ENCODE peak calls at places on chromosome 1, in four cellular contexts. Q is right lobe of liver, C is tibial artery, M is pancreas. F is an unnamed sample. For H3K4me1 and H3K9me3, the result is how much of the 10 kb centered on the place peaks cover.

GRCh38 chr1:116857092-116857491 is 52.6 kb upstream of the PTGFRN start:
- DNase-seq in Q (no peak), C (no peak), M (no peak), F (no peak)

GRCh38 chr1:37486680-37487618 is 12.6 kb downstream of the ZC3H12A start:
- DNase-seq in Q (peak), C (peak), M (peak), F (peak)

GRCh38 chr1:92481598-92482403 is 4.9 kb downstream of the GFI1 start:
- DNase-seq in Q (no peak), C (no peak), M (no peak), F (no peak)

GRCh38 chr1:64471724-64472276 is 1.9 kb downstream of the CACHD1 start:
- DNase-seq in Q (no peak), C (no peak), M (no peak), F (no peak)

GRCh38 chr1:169312084-169312954 is 55.3 kb downstream of the NME7 start:
- DNase-seq in Q (no peak), C (no peak), M (no peak), F (no peak)

GRCh38 chr1:38539931-38540330 is 319.6 kb downstream of the RRAGC start:
- DNase-seq in Q (no peak), C (no peak), M (no peak), F (no peak)

GRCh38 chr1:183987593-183988318 is 49.8 kb downstream of the COLGALT2 start:
- DNase-seq in Q (no peak), C (no peak), M (no peak), F (no peak)

GRCh38 chr1:20847619-20848080 is 60.5 kb upstream of the HP1BP3 start:
- DNase-seq in Q (no peak), C (no peak), M (no peak), F (no peak)

GRCh38 chr1:153750026-153750995 is 22.5 kb downstream of the INTS3 start:
- DNase-seq in Q (no peak), C (peak), M (no peak), F (no peak)

GRCh38 chr1:46133181-46133658 is 791 bp upstream of the PIK3R3 start:
- DNase-seq in Q (no peak), C (no peak), M (no peak), F (no peak)

GRCh38 chr1:89589515-89589914 is 43.4 kb upstream of the LRRC8C start:
- DNase-seq in Q (no peak), C (no peak), M (no peak), F (no peak)

GRCh38 chr1:3864884-3865283 is 7.6 kb downstream of the DFFB start:
- DNase-seq in Q (no peak), C (no peak), M (no peak), F (no peak)

GRCh38 chr1:189962171-189962570 is 515.5 kb downstream of the BRINP3 start:
- DNase-seq in Q (no peak), C (no peak), M (no peak), F (no peak)

GRCh38 chr1:203271962-203272632 is 33.2 kb upstream of the BTG2 start:
- DNase-seq in Q (no peak), C (peak), M (peak), F (no peak)

GRCh38 chr1:204041232-204041767 is 31.6 kb upstream of the SOX13 start:
- DNase-seq in Q (no peak), C (peak), M (no peak), F (no peak)

GRCh38 chr1:115839706-115840095 is 1.2 kb downstream of the NHLH2 start:
- DNase-seq in Q (no peak), C (no peak), M (no peak), F (no peak)

GRCh38 chr1:106217765-106218164 is 838.7 kb upstream of the PRMT6 start:
- DNase-seq in Q (no peak), C (no peak), M (no peak), F (no peak)

GRCh38 chr1:166953486-166953885 is 21.9 kb downstream of the ILDR2 start:
- DNase-seq in Q (no peak), C (no peak), M (no peak), F (no peak)

GRCh38 chr1:65694126-65694525 is 98.6 kb upstream of the PDE4B start:
- DNase-seq in Q (no peak), C (no peak), M (no peak), F (no peak)

GRCh38 chr1:168340796-168341510 is 60.3 kb downstream of the TBX19 start:
- DNase-seq in Q (no peak), C (no peak), M (no peak), F (no peak)

GRCh38 chr1:215018555-215018954 is 64.0 kb upstream of the KCNK2 start:
- DNase-seq in Q (no peak), C (no peak), M (no peak), F (no peak)

GRCh38 chr1:16434501-16434900 is 2.7 kb downstream of the SPATA21 start:
- DNase-seq in Q (no peak), C (no peak), M (no peak), F (no peak)

GRCh38 chr1:43442756-43443155 is 11.0 kb downstream of the HYI start:
- DNase-seq in Q (no peak), C (peak), M (no peak), F (no peak)

GRCh38 chr1:54551891-54552290 is 3.9 kb downstream of the ACOT11 start:
- DNase-seq in Q (no peak), C (no peak), M (no peak), F (no peak)

GRCh38 chr1:202658251-202658650 is 52.0 kb downstream of the SYT2 start:
- DNase-seq in Q (no peak), C (no peak), M (no peak), F (no peak)

GRCh38 chr1:37497832-37498231 is 16.7 kb downstream of the MEAF6 start:
- DNase-seq in Q (peak), C (no peak), M (peak), F (no peak)

GRCh38 chr1:85275701-85276289 is 637 bp downstream of the BCL10 start:
- DNase-seq in Q (no peak), C (no peak), M (no peak), F (no peak)

GRCh38 chr1:29456685-29457084 is 220.4 kb downstream of the PTPRU start:
- DNase-seq in Q (no peak), C (peak), M (no peak), F (no peak)

GRCh38 chr1:44757420-44757819 is 17.8 kb downstream of the KIF2C start:
- DNase-seq in Q (no peak), C (no peak), M (no peak), F (no peak)

GRCh38 chr1:168260393-168260792 is 20.3 kb upstream of the TBX19 start:
- DNase-seq in Q (no peak), C (no peak), M (no peak), F (no peak)

GRCh38 chr1:117828206-117828605 is 101.2 kb downstream of the GDAP2 start:
- DNase-seq in Q (no peak), C (peak), M (peak), F (no peak)

GRCh38 chr1:239730378-239730777 is 344.0 kb downstream of the CHRM3 start:
- DNase-seq in Q (no peak), C (no peak), M (no peak), F (no peak)

GRCh38 chr1:207027221-207027777 is 5.3 kb downstream of the C1orf116 start:
- DNase-seq in Q (no peak), C (no peak), M (no peak), F (no peak)
- H3K4me3 ChIP-seq in Q (no peak), C (no peak), M (no peak), F (no peak)

GRCh38 chr1:207833381-207833780 is 77.5 kb downstream of the CD34 start:
- DNase-seq in Q (no peak), C (peak), M (no peak), F (peak)
- H3K4me1 ChIP-seq in Q (under half), C (half or more), M (under half), F (under half)

GRCh38 chr1:229529639-229530038 is 21.5 kb upstream of the NUP133 start:
- DNase-seq in Q (no peak), C (no peak), M (no peak), F (no peak)
- H3K9me3 ChIP-seq in Q (under half), C (under half), M (under half), F (under half)

DNA sequence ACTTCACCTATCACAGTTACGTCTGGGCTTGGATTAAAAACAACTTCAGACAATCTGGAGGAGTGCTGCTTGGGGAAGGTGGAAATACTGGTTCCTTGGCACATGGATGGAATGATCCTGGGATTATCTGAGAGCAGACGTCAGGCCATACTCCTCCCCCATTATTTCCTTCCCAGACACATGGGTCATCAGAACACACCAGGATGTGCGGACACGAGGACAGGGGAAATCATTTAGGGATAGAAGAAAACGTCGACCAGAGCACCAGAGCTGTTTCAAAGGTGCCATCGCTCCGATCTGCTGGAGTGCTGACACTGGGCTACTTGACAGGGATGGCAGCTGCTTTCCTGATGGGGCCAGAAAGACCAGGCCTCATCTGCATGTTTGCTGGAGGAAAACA is 31.8 kb upstream of the ANGPTL7 start:
- DNase-seq in Q (no peak), C (no peak), M (no peak), F (no peak)
- H3K4me3 ChIP-seq in Q (no peak), C (no peak), M (no peak), F (no peak)

DNA sequence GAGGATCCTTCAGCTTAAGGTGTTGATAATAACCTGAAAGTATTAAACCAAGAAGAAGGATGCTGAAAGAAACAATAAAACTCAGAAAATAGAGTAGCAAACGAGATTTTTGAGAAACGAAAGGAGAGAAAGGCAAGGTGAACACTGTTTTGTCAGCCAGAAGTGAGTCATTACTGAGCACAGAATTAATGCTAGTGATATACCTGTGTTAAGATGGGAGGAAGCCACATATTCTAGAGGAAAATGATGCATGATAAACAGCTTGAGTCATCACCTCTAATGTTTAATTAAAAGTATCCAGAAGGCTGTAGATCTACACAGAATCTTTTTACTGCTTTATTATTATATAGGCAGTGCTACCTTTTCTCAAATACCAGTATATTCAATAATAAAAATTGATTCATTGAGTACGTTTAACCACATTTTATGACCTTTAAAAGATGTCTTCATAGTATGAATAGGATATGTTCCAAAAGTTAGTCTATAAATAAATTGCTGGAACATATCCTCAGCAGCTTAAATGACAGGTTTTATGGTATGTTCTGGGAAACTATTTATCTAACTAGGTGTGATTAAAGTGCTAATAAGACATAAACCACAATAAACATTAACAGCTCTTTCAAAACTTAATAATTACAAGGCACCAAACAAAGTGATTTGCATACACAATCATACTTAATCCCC is 10.3 kb downstream of the SH3GLB1 start:
- DNase-seq in Q (no peak), C (no peak), M (no peak), F (no peak)
- H3K4me1 ChIP-seq in Q (under half), C (under half), M (under half), F (under half)

GRCh38 chr1:247054992-247055415 is 23.6 kb downstream of the ZNF670 start:
- DNase-seq in Q (no peak), C (no peak), M (no peak), F (no peak)
- H3K9me3 ChIP-seq in Q (under half), C (under half), M (under half), F (under half)

GRCh38 chr1:221594600-221594999 is 147.3 kb downstream of the DUSP10 start:
- DNase-seq in Q (no peak), C (no peak), M (no peak), F (no peak)
- H3K4me3 ChIP-seq in Q (no peak), C (no peak), M (no peak), F (no peak)

GRCh38 chr1:14924455-14925325 is 228.9 kb upstream of the TMEM51 start:
- DNase-seq in Q (peak), C (peak), M (peak), F (peak)
- H3K4me1 ChIP-seq in Q (under half), C (under half), M (under half), F (under half)

GRCh38 chr1:196535727-196536126 is 72.5 kb downstream of the KCNT2 start:
- DNase-seq in Q (no peak), C (no peak), M (no peak), F (peak)
- H3K9me3 ChIP-seq in Q (under half), C (under half), M (under half), F (under half)

F was measured in Caco-2.